ENCODE peak calls at places on chromosome 18, in four cellular contexts. B is breast epithelium, J is stomach, T is left lung. W is an unnamed sample. For H3K27me3, the result is how much of the 10 kb centered on the place peaks cover.

GRCh38 chr18:66534110-66534509 is 69.8 kb downstream of the CDH19 start:
- DNase-seq in B (no peak), J (no peak), T (no peak), W (no peak)

GRCh38 chr18:70380915-70381896 is 92.4 kb downstream of the SOCS6 start:
- DNase-seq in B (peak), J (no peak), T (no peak), W (no peak)

GRCh38 chr18:7575465-7576026 is 8.4 kb downstream of the PTPRM start:
- DNase-seq in B (no peak), J (no peak), T (no peak), W (no peak)

GRCh38 chr18:67199993-67200617 is 316.4 kb downstream of the DSEL start:
- DNase-seq in B (no peak), J (no peak), T (no peak), W (no peak)

GRCh38 chr18:22314406-22314805 is 103.3 kb downstream of the CTAGE1 start:
- DNase-seq in B (no peak), J (no peak), T (no peak), W (no peak)

GRCh38 chr18:23365602-23366001 is 87.5 kb upstream of the RIOK3 start:
- DNase-seq in B (no peak), J (no peak), T (no peak), W (no peak)

GRCh38 chr18:63062246-63062645 is 257.3 kb downstream of the BCL2 start:
- DNase-seq in B (no peak), J (no peak), T (no peak), W (no peak)

GRCh38 chr18:39166776-39167175 is 1601.2 kb upstream of the CELF4 start:
- DNase-seq in B (no peak), J (no peak), T (no peak), W (no peak)

GRCh38 chr18:63677490-63678225 is 16.0 kb upstream of the SERPINB3 start:
- DNase-seq in B (no peak), J (no peak), T (no peak), W (no peak)

GRCh38 chr18:31057031-31057430 is 14.5 kb upstream of the DSC3 start:
- DNase-seq in B (no peak), J (no peak), T (no peak), W (no peak)

GRCh38 chr18:59957957-59958356 is 58.2 kb downstream of the PMAIP1 start:
- DNase-seq in B (no peak), J (peak), T (no peak), W (no peak)

GRCh38 chr18:7571626-7572025 is 4.5 kb downstream of the PTPRM start:
- DNase-seq in B (no peak), J (no peak), T (no peak), W (no peak)

GRCh38 chr18:73446502-73446901 is 578.7 kb upstream of the NETO1 start:
- DNase-seq in B (no peak), J (no peak), T (no peak), W (no peak)

GRCh38 chr18:23826850-23827620 is 137.8 kb downstream of the LAMA3 start:
- DNase-seq in B (no peak), J (no peak), T (no peak), W (no peak)

GRCh38 chr18:43034683-43035500 is 80.6 kb downstream of the RIT2 start:
- DNase-seq in B (no peak), J (no peak), T (no peak), W (no peak)

GRCh38 chr18:32427084-32427933 is 43.4 kb downstream of the GAREM1 start:
- DNase-seq in B (no peak), J (no peak), T (no peak), W (no peak)

GRCh38 chr18:79915161-79916127 is 36.0 kb downstream of the SLC66A2 start:
- DNase-seq in B (peak), J (peak), T (no peak), W (no peak)

GRCh38 chr18:30328839-30329238 is 713.7 kb downstream of the DSC3 start:
- DNase-seq in B (no peak), J (no peak), T (no peak), W (no peak)

GRCh38 chr18:51724790-51725721 is 527.6 kb upstream of the MEX3C start:
- DNase-seq in B (no peak), J (no peak), T (no peak), W (no peak)

GRCh38 chr18:76471593-76471992 is 23.4 kb downstream of the ZNF516 start:
- DNase-seq in B (no peak), J (no peak), T (no peak), W (no peak)

GRCh38 chr18:24560511-24560981 is 100.1 kb downstream of the HRH4 start:
- DNase-seq in B (no peak), J (no peak), T (peak), W (no peak)

GRCh38 chr18:23618862-23619387 is 32.6 kb upstream of the NPC1 start:
- DNase-seq in B (peak), J (no peak), T (peak), W (no peak)

GRCh38 chr18:57781128-57781463 is 22.0 kb downstream of the ATP8B1 start:
- DNase-seq in B (no peak), J (no peak), T (no peak), W (no peak)
- TF ChIP-seq CTCF in B (no peak), J (no peak), T (no peak), W (no peak)

GRCh38 chr18:2843161-2843560 is 3.6 kb upstream of the EMILIN2 start:
- DNase-seq in B (no peak), J (no peak), T (peak), W (peak)
- H3K27me3 ChIP-seq in B (under half), J (half or more), T (under half), W (under half)

GRCh38 chr18:44973282-44973681 is 292.6 kb downstream of the SETBP1 start:
- DNase-seq in B (no peak), J (no peak), T (no peak), W (no peak)
- TF ChIP-seq CTCF in B (no peak), J (no peak), T (no peak), W (no peak)

DNA sequence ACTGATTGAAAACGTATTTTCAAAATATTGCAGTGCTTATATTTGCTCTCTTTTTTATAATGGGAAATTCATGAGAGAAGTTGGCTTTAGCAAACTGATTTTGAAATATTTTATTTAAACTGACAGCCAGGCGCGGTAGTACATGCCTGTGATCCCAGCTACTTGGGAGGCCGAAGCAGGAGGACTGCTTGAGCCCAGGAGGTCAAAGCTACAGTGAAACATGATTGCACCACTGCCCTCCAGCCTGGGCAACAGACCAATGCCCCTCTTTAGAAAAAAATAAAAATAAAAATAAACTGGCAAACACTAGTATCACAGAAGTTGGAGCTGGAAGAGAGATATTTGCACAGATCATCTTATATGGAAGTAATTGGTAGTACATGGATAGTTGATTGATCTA is 20.7 kb downstream of the ZBTB7C start:
- DNase-seq in B (no peak), J (no peak), T (no peak), W (no peak)
- H3K27me3 ChIP-seq in B (under half), J (under half), T (under half), W (under half)

GRCh38 chr18:46393230-46393629 is 263.8 kb downstream of the LOXHD1 start:
- DNase-seq in B (no peak), J (no peak), T (no peak), W (no peak)
- TF ChIP-seq CTCF in B (no peak), J (no peak), T (no peak), W (no peak)

DNA sequence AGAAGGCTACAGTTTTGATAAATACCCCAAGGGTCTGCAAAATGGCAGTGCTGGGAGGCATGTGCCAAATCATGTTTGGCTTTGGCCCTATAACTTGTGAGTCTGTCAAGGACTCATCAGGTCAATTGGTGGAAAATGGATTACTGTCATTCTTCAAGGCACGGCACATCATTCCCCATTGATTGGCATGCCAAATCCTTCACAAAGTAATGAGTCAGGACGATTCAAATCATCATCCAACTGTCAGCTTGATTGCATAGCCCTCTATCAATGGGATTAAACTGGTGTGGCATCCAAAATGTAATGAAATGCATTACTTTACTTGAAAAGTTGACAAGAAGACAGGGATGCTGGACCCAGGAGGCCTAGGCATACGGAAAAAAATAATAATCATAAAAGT is 441.6 kb upstream of the PIK3C3 start:
- DNase-seq in B (no peak), J (no peak), T (no peak), W (no peak)
- H3K27me3 ChIP-seq in B (under half), J (under half), T (under half), W (under half)

GRCh38 chr18:25927830-25928229 is 162.6 kb downstream of the SS18 start:
- DNase-seq in B (no peak), J (no peak), T (no peak), W (no peak)

GRCh38 chr18:25915907-25916306 is 174.5 kb downstream of the SS18 start:
- DNase-seq in B (no peak), J (no peak), T (no peak), W (no peak)

GRCh38 chr18:25923193-25923592 is 167.2 kb downstream of the SS18 start:
- DNase-seq in B (no peak), J (no peak), T (no peak), W (no peak)

GRCh38 chr18:25921677-25922421 is 168.6 kb downstream of the SS18 start:
- DNase-seq in B (no peak), J (peak), T (no peak), W (no peak)
- TF ChIP-seq CTCF in B (no peak), J (peak), T (peak), W (no peak)

GRCh38 chr18:58010265-58010664 is 33.8 kb upstream of the NEDD4L start:
- DNase-seq in B (no peak), J (no peak), T (no peak), W (no peak)

GRCh38 chr18:58004317-58004716 is 39.7 kb upstream of the NEDD4L start:
- DNase-seq in B (no peak), J (no peak), T (no peak), W (no peak)

GRCh38 chr18:58005885-58006523 is 38.0 kb upstream of the NEDD4L start:
- DNase-seq in B (no peak), J (no peak), T (no peak), W (no peak)

GRCh38 chr18:58009166-58009565 is 34.9 kb upstream of the NEDD4L start:
- DNase-seq in B (no peak), J (no peak), T (no peak), W (no peak)

DNA sequence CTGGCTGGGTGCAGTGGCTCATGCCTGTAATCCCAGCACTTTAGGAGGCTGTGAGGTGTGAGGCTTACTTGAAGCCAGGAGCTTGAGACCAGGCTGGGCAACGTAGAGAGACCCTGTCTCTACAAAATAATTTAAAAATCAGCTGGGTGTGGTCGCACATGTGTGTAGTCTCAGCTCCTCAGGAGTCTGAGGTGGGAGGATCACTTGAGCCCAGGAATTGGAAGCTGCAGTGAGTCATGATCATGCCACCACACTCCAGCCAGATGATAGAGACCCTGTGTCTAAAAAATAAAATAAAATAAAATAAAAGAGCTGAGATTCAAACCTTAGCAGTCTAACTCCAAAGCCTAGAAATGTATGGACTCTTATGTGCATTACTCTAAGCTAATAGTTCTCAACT is 39.0 kb upstream of the NEDD4L start:
- DNase-seq in B (no peak), J (no peak), T (no peak), W (no peak)
- H3K27me3 ChIP-seq in B (under half), J (under half), T (under half), W (under half)

GRCh38 chr18:3121256-3121655 is 98.5 kb downstream of the MYOM1 start:
- DNase-seq in B (no peak), J (no peak), T (no peak), W (no peak)
- TF ChIP-seq CTCF in B (no peak), J (no peak), T (no peak), W (no peak)

GRCh38 chr18:10371165-10371564 is 83.3 kb upstream of the APCDD1 start:
- DNase-seq in B (no peak), J (no peak), T (no peak), W (no peak)

GRCh38 chr18:10374615-10375295 is 79.7 kb upstream of the APCDD1 start:
- DNase-seq in B (no peak), J (no peak), T (no peak), W (no peak)

GRCh38 chr18:10376735-10377134 is 77.7 kb upstream of the APCDD1 start:
- DNase-seq in B (no peak), J (no peak), T (no peak), W (peak)

GRCh38 chr18:10370716-10371115 is 83.7 kb upstream of the APCDD1 start:
- DNase-seq in B (no peak), J (no peak), T (no peak), W (no peak)

DNA sequence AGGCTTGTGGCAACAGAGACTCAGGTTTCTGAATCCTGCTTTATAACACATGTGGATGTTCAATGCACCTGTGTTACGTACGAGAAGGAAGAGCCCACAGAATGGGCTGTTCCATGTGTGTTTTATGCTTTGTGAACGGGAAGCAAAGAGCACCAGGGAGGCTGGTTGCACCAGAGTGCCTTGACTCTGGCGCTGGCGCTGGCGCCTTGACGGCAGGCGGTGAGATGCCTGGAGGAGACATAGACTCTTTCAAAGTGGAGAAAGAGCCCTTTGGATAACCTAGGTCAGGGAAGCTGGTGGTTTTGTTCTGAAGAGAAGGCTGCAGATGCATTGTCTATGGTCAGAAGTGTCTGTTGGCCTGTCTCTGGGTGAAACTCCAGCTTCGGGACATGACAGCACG is 80.2 kb upstream of the APCDD1 start:
- DNase-seq in B (no peak), J (no peak), T (no peak), W (no peak)
- H3K27me3 ChIP-seq in B (under half), J (under half), T (under half), W (under half)

W was measured in tibial nerve.